ENCODE peak calls at places on chromosomes 6 and 20, in six cellular contexts. S is non-pigmented ciliary epithelial cell, P is GM18507, Y is stromal cell of bone marrow, U is KG1, J is fibroblast of mammary gland. R is an unnamed sample.

GRCh38 chr6:126307859-126308258 is 32.1 kb upstream of the CENPW start:
- DNase-seq in S (peak), P (no peak), Y (peak), U (no peak), J (peak), R (no peak)

GRCh38 chr6:34549056-34549803 is 6.9 kb downstream of the SPDEF start:
- DNase-seq in S (no peak), P (no peak), Y (no peak), U (no peak), J (no peak), R (no peak)

GRCh38 chr20:8331740-8332412 is 199.8 kb downstream of the PLCB1 start:
- DNase-seq in S (peak), P (no peak), Y (peak), U (no peak), J (peak), R (no peak)

GRCh38 chr6:37822851-37823682 is 3.5 kb downstream of the ZFAND3 start:
- DNase-seq in S (no peak), P (no peak), Y (no peak), U (no peak), J (peak), R (peak)

GRCh38 chr20:45211569-45212474 is 5.0 kb downstream of the SEMG1 start:
- DNase-seq in S (no peak), P (no peak), Y (no peak), U (no peak), J (no peak), R (no peak)

GRCh38 chr20:58127731-58128130 is 100.7 kb downstream of the ANKRD60 start:
- DNase-seq in S (peak), P (no peak), Y (no peak), U (no peak), J (peak), R (no peak)

GRCh38 chr20:37518606-37519507 is 2.2 kb upstream of the NNAT start:
- DNase-seq in S (no peak), P (no peak), Y (no peak), U (no peak), J (no peak), R (no peak)

GRCh38 chr6:160069050-160069454 is 52.6 kb upstream of the SLC22A1 start:
- DNase-seq in S (no peak), P (peak), Y (no peak), U (no peak), J (no peak), R (no peak)

GRCh38 chr6:138986578-138986977 is 1.5 kb downstream of the REPS1 start:
- DNase-seq in S (no peak), P (no peak), Y (no peak), U (no peak), J (peak), R (no peak)

GRCh38 chr6:114449659-114450058 is 106.8 kb upstream of the HS3ST5 start:
- DNase-seq in S (no peak), P (no peak), Y (no peak), U (no peak), J (no peak), R (no peak)

GRCh38 chr6:32816746-32817204 is at the start of gene HLA-DOB:
- DNase-seq in S (no peak), P (peak), Y (no peak), U (no peak), J (peak), R (peak)

GRCh38 chr20:25272223-25273000 is 24.5 kb downstream of the PYGB start:
- DNase-seq in S (no peak), P (no peak), Y (no peak), U (no peak), J (peak), R (no peak)

GRCh38 chr6:32194825-32195651 is 2.6 kb upstream of the GPSM3 start:
- DNase-seq in S (no peak), P (no peak), Y (peak), U (no peak), J (peak), R (peak)

GRCh38 chr20:63934271-63935068 is 21.7 kb downstream of the UCKL1 start:
- DNase-seq in S (no peak), P (no peak), Y (no peak), U (no peak), J (no peak), R (peak)

GRCh38 chr20:58004900-58005299 is 223.6 kb downstream of the ANKRD60 start:
- DNase-seq in S (no peak), P (no peak), Y (no peak), U (no peak), J (no peak), R (no peak)

GRCh38 chr20:592506-592905 is 17.6 kb downstream of the TCF15 start:
- DNase-seq in S (no peak), P (no peak), Y (no peak), U (no peak), J (no peak), R (no peak)

GRCh38 chr20:31910071-31910803 is 39.8 kb downstream of the TTLL9 start:
- DNase-seq in S (no peak), P (no peak), Y (no peak), U (no peak), J (no peak), R (no peak)

R was measured in mesendoderm.